ENCODE peak calls at places on chromosome 10, in five cellular contexts. One of them, this sample, is unnamed.

GRCh38 chr10:83612050-83612449 is 527.3 kb upstream of the GHITM start:
- DNase-seq in MCF 10A: peak; percentile 68
- DNase-seq in AG09309: peak; percentile 53
- DNase-seq in heart left ventricle: no peak
- DNase-seq in upper lobe of left lung: no peak
- DNase-seq in this sample: peak; percentile 24

GRCh38 chr10:51386248-51386885 is 312.1 kb downstream of the PRKG1 start:
- DNase-seq in upper lobe of left lung: no peak
- DNase-seq in heart left ventricle: no peak
- DNase-seq in MCF 10A: no peak
- DNase-seq in AG09309: no peak
- DNase-seq in this sample: no peak

GRCh38 chr10:16904619-16905018 is 87.4 kb upstream of the RSU1 start:
- DNase-seq in upper lobe of left lung: no peak
- DNase-seq in AG09309: peak; percentile 73
- DNase-seq in MCF 10A: no peak
- DNase-seq in heart left ventricle: no peak
- DNase-seq in this sample: peak; percentile 76

GRCh38 chr10:22374489-22375126 is 29.3 kb downstream of the SPAG6 start:
- DNase-seq in MCF 10A: no peak
- DNase-seq in AG09309: no peak
- DNase-seq in upper lobe of left lung: no peak
- DNase-seq in heart left ventricle: no peak
- DNase-seq in this sample: no peak

GRCh38 chr10:60003709-60004191 is 97.4 kb upstream of the CCDC6 start:
- DNase-seq in AG09309: no peak
- DNase-seq in MCF 10A: no peak
- DNase-seq in upper lobe of left lung: no peak
- DNase-seq in heart left ventricle: no peak
- DNase-seq in this sample: no peak

GRCh38 chr10:79414714-79415113 is 30.7 kb downstream of the ZCCHC24 start:
- DNase-seq in MCF 10A: no peak
- DNase-seq in AG09309: no peak
- DNase-seq in upper lobe of left lung: no peak
- DNase-seq in heart left ventricle: no peak
- DNase-seq in this sample: no peak

GRCh38 chr10:90832111-90832510 is 25.7 kb downstream of the HTR7 start:
- DNase-seq in upper lobe of left lung: no peak
- DNase-seq in AG09309: no peak
- DNase-seq in heart left ventricle: no peak
- DNase-seq in MCF 10A: no peak
- DNase-seq in this sample: no peak

GRCh38 chr10:121926669-121927360 is 1.0 kb downstream of the ATE1 start:
- DNase-seq in upper lobe of left lung: no peak
- DNase-seq in MCF 10A: peak; percentile 28
- DNase-seq in heart left ventricle: no peak
- DNase-seq in AG09309: no peak
- DNase-seq in this sample: no peak

GRCh38 chr10:3401491-3401938 is 228.9 kb upstream of the PITRM1 start:
- DNase-seq in heart left ventricle: no peak
- DNase-seq in MCF 10A: peak; percentile 9
- DNase-seq in upper lobe of left lung: no peak
- DNase-seq in AG09309: peak; percentile 74
- DNase-seq in this sample: peak; percentile 67

GRCh38 chr10:3755440-3756359 is 29.3 kb downstream of the KLF6 start:
- DNase-seq in upper lobe of left lung: no peak
- DNase-seq in AG09309: no peak
- DNase-seq in MCF 10A: no peak
- DNase-seq in heart left ventricle: no peak
- DNase-seq in this sample: peak; percentile 51

GRCh38 chr10:110679633-110680472 is 35.7 kb downstream of the RBM20 start:
- DNase-seq in MCF 10A: no peak
- DNase-seq in upper lobe of left lung: no peak
- DNase-seq in heart left ventricle: peak; percentile 78
- DNase-seq in AG09309: no peak
- DNase-seq in this sample: no peak

GRCh38 chr10:128310966-128311658 is 184.9 kb upstream of the MKI67 start:
- DNase-seq in MCF 10A: no peak
- DNase-seq in upper lobe of left lung: no peak
- DNase-seq in AG09309: no peak
- DNase-seq in heart left ventricle: no peak
- DNase-seq in this sample: no peak

GRCh38 chr10:116769791-116770190 is 27.4 kb upstream of the HSPA12A start:
- DNase-seq in MCF 10A: no peak
- DNase-seq in upper lobe of left lung: no peak
- DNase-seq in AG09309: no peak
- DNase-seq in heart left ventricle: no peak
- DNase-seq in this sample: peak; percentile 32

GRCh38 chr10:98886686-98887085 is 349.0 kb downstream of the HPSE2 start:
- DNase-seq in upper lobe of left lung: no peak
- DNase-seq in AG09309: no peak
- DNase-seq in heart left ventricle: no peak
- DNase-seq in MCF 10A: peak; percentile 9
- DNase-seq in this sample: peak; percentile 26

GRCh38 chr10:80137031-80137712 is 4.6 kb downstream of the PLAC9 start:
- DNase-seq in AG09309: peak; percentile 45
- DNase-seq in MCF 10A: no peak
- DNase-seq in heart left ventricle: peak; percentile 88
- DNase-seq in upper lobe of left lung: no peak
- DNase-seq in this sample: peak; percentile 93

GRCh38 chr10:62817763-62818425 is 1.7 kb upstream of the EGR2 start:
- DNase-seq in MCF 10A: peak; percentile 81
- DNase-seq in AG09309: no peak
- DNase-seq in heart left ventricle: peak; percentile 86
- DNase-seq in upper lobe of left lung: peak; percentile 80
- DNase-seq in this sample: peak; percentile 88

GRCh38 chr10:52769966-52770365 is 2.6 kb downstream of the MBL2 start:
- DNase-seq in heart left ventricle: no peak
- DNase-seq in MCF 10A: no peak
- DNase-seq in AG09309: no peak
- DNase-seq in upper lobe of left lung: no peak
- DNase-seq in this sample: no peak

GRCh38 chr10:130573446-130573845 is 437.3 kb downstream of the GLRX3 start:
- DNase-seq in MCF 10A: no peak
- DNase-seq in AG09309: no peak
- DNase-seq in heart left ventricle: no peak
- DNase-seq in upper lobe of left lung: no peak
- DNase-seq in this sample: no peak

GRCh38 chr10:115049957-115050356 is 43.2 kb upstream of the ATRNL1 start:
- DNase-seq in AG09309: no peak
- DNase-seq in MCF 10A: no peak
- DNase-seq in heart left ventricle: no peak
- DNase-seq in upper lobe of left lung: no peak
- DNase-seq in this sample: no peak

GRCh38 chr10:30784896-30785605 is 155.5 kb upstream of the LYZL2 start:
- DNase-seq in heart left ventricle: peak; percentile 90
- DNase-seq in AG09309: no peak
- DNase-seq in upper lobe of left lung: peak; percentile 87
- DNase-seq in MCF 10A: no peak
- DNase-seq in this sample: peak; percentile 80

GRCh38 chr10:101355307-101355706 is 1.3 kb downstream of the BTRC start:
- DNase-seq in AG09309: no peak
- DNase-seq in heart left ventricle: no peak
- DNase-seq in upper lobe of left lung: no peak
- DNase-seq in MCF 10A: no peak
- DNase-seq in this sample: no peak

GRCh38 chr10:50394832-50395231 is 143.5 kb upstream of the ASAH2 start:
- DNase-seq in AG09309: no peak
- DNase-seq in MCF 10A: peak; percentile 84
- DNase-seq in upper lobe of left lung: no peak
- DNase-seq in heart left ventricle: no peak
- DNase-seq in this sample: no peak

DNA sequence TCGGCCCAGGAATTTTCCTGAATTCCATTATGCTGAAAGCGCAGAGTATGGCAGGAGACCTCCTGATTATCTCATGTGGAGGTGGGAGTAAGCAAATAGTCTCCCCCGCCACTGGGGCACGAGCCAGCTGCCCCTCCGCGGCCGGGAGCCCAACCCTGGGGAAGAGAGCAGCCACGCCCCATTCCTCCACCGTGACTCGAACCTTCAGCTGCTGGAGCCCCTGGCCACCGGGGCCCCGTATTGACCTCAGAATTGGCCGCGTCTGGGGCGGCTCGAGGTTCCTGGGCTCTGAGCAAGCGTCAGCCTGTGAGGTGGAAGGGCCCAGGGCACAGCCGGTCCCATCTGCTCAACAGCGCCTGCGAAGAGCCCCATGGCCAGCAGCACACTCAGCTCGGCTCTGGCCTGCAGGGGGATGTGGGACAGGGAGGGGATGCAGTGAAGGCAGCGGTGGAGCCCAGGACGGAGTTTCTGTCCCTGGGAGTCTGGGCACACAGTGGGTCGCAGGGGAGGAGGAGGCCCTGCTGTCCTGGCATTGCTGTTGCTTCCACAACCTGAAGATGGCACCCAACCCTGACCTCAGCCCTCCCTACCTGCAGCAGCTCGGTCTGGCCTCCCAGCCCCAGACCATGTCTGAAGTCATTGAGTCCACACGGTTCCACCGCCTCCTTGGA is 97.8 kb downstream of the CHST15 start:
- DNase-seq in MCF 10A: peak; percentile 86
- DNase-seq in heart left ventricle: peak; percentile 50
- DNase-seq in AG09309: peak; percentile 39
- DNase-seq in upper lobe of left lung: peak; percentile 83
- DNase-seq in this sample: peak; percentile 86
- TF ChIP-seq CTCF in MCF 10A: peak; percentile 51
- TF ChIP-seq CTCF in heart left ventricle: peak; percentile 45
- TF ChIP-seq CTCF in AG09309: peak; percentile 43
- TF ChIP-seq CTCF in upper lobe of left lung: peak; percentile 41
- TF ChIP-seq CTCF in this sample: peak; percentile 43

GRCh38 chr10:126171555-126171954 is 216.7 kb downstream of the ADAM12 start:
- DNase-seq in MCF 10A: no peak
- DNase-seq in AG09309: peak; percentile 88
- DNase-seq in heart left ventricle: no peak
- DNase-seq in upper lobe of left lung: no peak
- DNase-seq in this sample: peak; percentile 82

GRCh38 chr10:126177414-126178030 is 210.8 kb downstream of the ADAM12 start:
- DNase-seq in MCF 10A: no peak
- DNase-seq in AG09309: no peak
- DNase-seq in upper lobe of left lung: no peak
- DNase-seq in heart left ventricle: no peak
- DNase-seq in this sample: no peak

GRCh38 chr10:126170367-126170766 is 217.9 kb downstream of the ADAM12 start:
- DNase-seq in MCF 10A: no peak
- DNase-seq in heart left ventricle: no peak
- DNase-seq in upper lobe of left lung: no peak
- DNase-seq in AG09309: no peak
- DNase-seq in this sample: no peak

GRCh38 chr10:126179637-126180036 is 208.6 kb downstream of the ADAM12 start:
- DNase-seq in upper lobe of left lung: no peak
- DNase-seq in heart left ventricle: no peak
- DNase-seq in MCF 10A: no peak
- DNase-seq in AG09309: no peak
- DNase-seq in this sample: no peak

DNA sequence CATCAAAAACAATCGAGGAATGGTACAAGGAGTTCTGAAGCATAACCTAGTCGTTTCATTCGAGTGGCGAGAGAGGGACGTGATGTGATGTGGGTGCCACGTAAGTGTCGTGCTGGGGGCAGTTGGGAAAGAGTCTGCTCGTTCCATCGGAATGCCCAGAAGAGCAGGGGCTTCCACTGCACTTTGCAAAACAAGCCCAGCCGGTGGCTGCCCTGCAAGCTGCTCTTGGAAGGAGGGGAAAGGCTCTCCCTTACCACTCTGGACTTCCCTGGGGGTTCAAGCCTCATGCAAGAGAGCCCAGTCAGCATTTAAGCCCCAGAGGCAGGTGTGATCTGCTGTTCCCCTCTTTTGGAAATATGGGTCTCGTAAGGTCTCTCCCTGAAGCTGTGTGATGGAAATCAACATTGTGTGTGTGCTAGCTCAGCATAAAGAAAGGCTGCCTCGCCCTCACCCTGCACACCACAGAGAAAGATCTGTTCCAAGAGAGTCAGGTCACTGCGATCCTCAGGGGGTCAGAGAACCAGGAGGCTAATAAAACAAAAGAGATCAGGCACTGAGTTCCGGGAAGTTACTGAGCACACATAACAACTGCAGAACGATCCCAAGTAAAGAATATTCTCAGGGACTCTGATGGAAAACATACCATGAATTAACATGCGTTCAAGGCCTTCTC is 212.6 kb downstream of the ADAM12 start:
- DNase-seq in MCF 10A: no peak
- DNase-seq in heart left ventricle: no peak
- DNase-seq in upper lobe of left lung: no peak
- DNase-seq in AG09309: no peak
- DNase-seq in this sample: peak; percentile 23
- TF ChIP-seq CTCF in MCF 10A: no peak
- TF ChIP-seq CTCF in heart left ventricle: no peak
- TF ChIP-seq CTCF in upper lobe of left lung: no peak
- TF ChIP-seq CTCF in AG09309: no peak
- TF ChIP-seq CTCF in this sample: no peak

GRCh38 chr10:103350522-103351260 is at the start of gene PCGF6:
- DNase-seq in MCF 10A: peak; percentile 78
- DNase-seq in upper lobe of left lung: peak; percentile 78
- DNase-seq in AG09309: no peak
- DNase-seq in heart left ventricle: peak; percentile 86
- DNase-seq in this sample: peak; percentile 91
- TF ChIP-seq CTCF in MCF 10A: no peak
- TF ChIP-seq CTCF in upper lobe of left lung: no peak
- TF ChIP-seq CTCF in AG09309: no peak
- TF ChIP-seq CTCF in heart left ventricle: peak; percentile 10
- TF ChIP-seq CTCF in this sample: no peak

DNA sequence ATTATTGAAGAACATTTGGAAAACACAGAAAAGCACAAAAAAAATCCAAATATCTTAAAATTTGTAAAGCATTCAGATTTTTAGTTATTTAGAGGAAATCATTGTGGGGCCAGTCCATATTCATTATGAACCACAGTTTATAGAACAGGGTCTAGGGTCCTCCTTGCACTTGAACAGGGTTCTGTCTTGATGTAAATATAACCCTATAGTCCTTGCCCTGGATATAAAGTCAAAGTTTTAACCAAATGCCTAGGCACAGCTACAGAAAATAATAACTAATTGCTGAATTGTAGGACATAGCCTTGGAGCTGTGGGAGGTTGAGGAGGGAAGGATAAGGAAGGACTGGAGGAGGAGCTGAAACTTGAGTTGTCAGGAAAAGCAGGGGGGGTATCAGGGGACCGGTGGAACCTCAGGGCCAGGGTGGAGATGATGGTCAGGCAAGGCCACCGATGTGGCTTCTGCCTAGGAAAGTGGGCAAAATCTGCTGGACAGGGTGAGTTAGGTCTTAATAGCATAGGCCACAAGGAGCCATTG is 25.7 kb downstream of the CASP7 start:
- DNase-seq in upper lobe of left lung: no peak
- DNase-seq in AG09309: no peak
- DNase-seq in heart left ventricle: no peak
- DNase-seq in MCF 10A: no peak
- DNase-seq in this sample: no peak
- TF ChIP-seq CTCF in upper lobe of left lung: no peak
- TF ChIP-seq CTCF in AG09309: no peak
- TF ChIP-seq CTCF in heart left ventricle: no peak
- TF ChIP-seq CTCF in MCF 10A: no peak
- TF ChIP-seq CTCF in this sample: no peak

GRCh38 chr10:42864575-42864974 is 82.0 kb downstream of the BMS1 start:
- DNase-seq in MCF 10A: peak; percentile 1
- DNase-seq in upper lobe of left lung: no peak
- DNase-seq in AG09309: no peak
- DNase-seq in heart left ventricle: peak; percentile 21
- DNase-seq in this sample: peak; percentile 7
- TF ChIP-seq CTCF in MCF 10A: no peak
- TF ChIP-seq CTCF in upper lobe of left lung: no peak
- TF ChIP-seq CTCF in AG09309: peak; percentile 53
- TF ChIP-seq CTCF in heart left ventricle: peak; percentile 7
- TF ChIP-seq CTCF in this sample: peak; percentile 31

This sample was measured in foreskin fibroblast.